ENCODE peak calls at places on chromosome 4, in six cellular contexts. L is brain microvascular endothelial cell, Y is transverse colon, J is GM23338, S is tibial artery, Z is fibroblast of lung. G is an unnamed sample.

GRCh38 chr4:48343035-48343434 is 1.7 kb downstream of the SLAIN2 start:
- DNase-seq in L (no peak), Y (no peak), J (no peak), S (no peak), Z (peak; percentile 20), G (no peak)

GRCh38 chr4:27205994-27206393 is 345.4 kb downstream of the STIM2 start:
- DNase-seq in L (no peak), Y (no peak), J (no peak), S (no peak), Z (no peak), G (no peak)

GRCh38 chr4:152054731-152055130 is 293.9 kb upstream of the GATB start:
- DNase-seq in L (no peak), Y (no peak), J (no peak), S (no peak), Z (no peak), G (no peak)

GRCh38 chr4:3805731-3806130 is 39.5 kb downstream of the ADRA2C start:
- DNase-seq in L (no peak), Y (no peak), J (no peak), S (no peak), Z (no peak), G (no peak)

GRCh38 chr4:150297861-150298474 is 219.7 kb downstream of the DCLK2 start:
- DNase-seq in L (peak; percentile 73), Y (peak; percentile 21), J (peak; percentile 70), S (no peak), Z (peak; percentile 84), G (peak; percentile 45)

GRCh38 chr4:127782275-127783025 is at the start of gene HSPA4L:
- DNase-seq in L (peak; percentile 44), Y (peak; percentile 31), J (peak; percentile 70), S (peak; percentile 85), Z (peak; percentile 65), G (peak; percentile 33)

GRCh38 chr4:138051157-138051556 is 191.0 kb downstream of the SLC7A11 start:
- DNase-seq in L (peak; percentile 42), Y (no peak), J (no peak), S (no peak), Z (peak; percentile 21), G (no peak)

GRCh38 chr4:86033171-86033570 is 326.7 kb downstream of the MAPK10 start:
- DNase-seq in L (peak; percentile 50), Y (peak; percentile 9), J (no peak), S (peak; percentile 78), Z (peak; percentile 88), G (no peak)

GRCh38 chr4:108483650-108484049 is 136.7 kb upstream of the RPL34 start:
- DNase-seq in L (no peak), Y (no peak), J (no peak), S (no peak), Z (no peak), G (no peak)

GRCh38 chr4:111281219-111281618 is 658.3 kb upstream of the PITX2 start:
- DNase-seq in L (no peak), Y (no peak), J (no peak), S (no peak), Z (no peak), G (no peak)

GRCh38 chr4:139633661-139634060 is 32.0 kb upstream of the MGST2 start:
- DNase-seq in L (peak; percentile 27), Y (peak; percentile 17), J (peak; percentile 64), S (no peak), Z (peak; percentile 43), G (no peak)
- H3K4me3 ChIP-seq in L (peak overlapping the region; percentile 17), Y (no peak overlapping the region), J (peak overlapping the region; percentile 49), S (peak overlapping the region; percentile 20), Z (peak overlapping the region; percentile 3), G (no peak overlapping the region)

GRCh38 chr4:183471960-183472708 is 27.7 kb downstream of the CDKN2AIP start:
- DNase-seq in L (peak; percentile 79), Y (peak; percentile 88), J (peak; percentile 94), S (peak; percentile 86), Z (peak; percentile 72), G (peak; percentile 77)
- H3K4me3 ChIP-seq in L (no peak overlapping the region), Y (no peak overlapping the region), J (no peak overlapping the region), S (peak overlapping the region; percentile 22), Z (no peak overlapping the region), G (no peak overlapping the region)

GRCh38 chr4:41184009-41184408 is 30.3 kb downstream of the APBB2 start:
- DNase-seq in L (no peak), Y (no peak), J (no peak), S (no peak), Z (no peak), G (no peak)

GRCh38 chr4:41189669-41190068 is 24.7 kb downstream of the APBB2 start:
- DNase-seq in L (no peak), Y (no peak), J (no peak), S (no peak), Z (no peak), G (no peak)

GRCh38 chr4:41189076-41189475 is 25.3 kb downstream of the APBB2 start:
- DNase-seq in L (no peak), Y (no peak), J (no peak), S (no peak), Z (no peak), G (no peak)

GRCh38 chr4:41183021-41183553 is 31.3 kb downstream of the APBB2 start:
- DNase-seq in L (no peak), Y (no peak), J (no peak), S (no peak), Z (no peak), G (peak; percentile 15)

DNA sequence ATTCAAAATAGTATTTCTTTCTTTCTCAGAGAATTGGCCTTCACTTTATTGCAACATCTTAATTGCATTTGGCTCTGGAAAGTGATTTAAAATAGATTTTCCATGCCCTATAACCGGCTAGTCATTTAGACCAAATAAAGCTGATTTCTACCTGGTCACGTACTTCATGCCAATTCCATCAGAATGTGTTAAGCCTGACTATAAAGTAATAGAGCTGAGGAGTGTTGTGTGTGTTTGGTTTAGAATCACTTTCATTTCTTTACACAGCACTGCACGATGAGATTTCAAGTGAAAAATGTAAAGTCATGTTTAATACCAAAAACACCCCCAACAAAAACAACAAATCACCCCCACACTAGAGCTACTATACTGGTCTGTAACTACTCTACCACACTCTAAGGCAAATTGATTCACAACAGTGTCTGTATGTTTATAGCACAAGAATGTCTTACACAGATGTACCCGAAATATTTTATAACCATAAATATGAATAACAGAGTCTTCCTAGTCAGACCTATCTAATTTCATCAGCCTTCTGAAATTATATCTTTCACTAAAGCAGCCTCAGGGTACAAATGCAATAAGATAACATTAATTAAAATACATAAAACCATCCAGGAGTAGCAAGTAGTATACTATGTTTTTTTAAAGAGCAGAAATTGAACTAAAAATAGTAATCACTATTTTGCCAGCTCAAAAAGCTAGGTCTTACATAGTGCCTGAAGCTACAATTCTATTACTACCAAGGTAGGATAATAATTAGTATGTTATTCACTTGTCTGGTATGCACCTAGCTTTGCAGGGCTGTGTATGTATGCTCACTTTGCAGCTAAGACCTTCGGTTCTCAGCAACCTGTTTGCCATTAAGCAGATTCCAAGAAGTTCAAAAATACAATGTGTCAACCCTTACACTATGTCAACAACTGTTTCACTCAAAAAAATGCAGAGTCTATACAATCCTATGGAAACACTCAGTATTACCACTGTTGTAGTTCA is 28.4 kb downstream of the APBB2 start:
- DNase-seq in L (no peak), Y (no peak), J (no peak), S (no peak), Z (peak; percentile 34), G (no peak)
- H3K4me3 ChIP-seq in L (no peak overlapping the region), Y (no peak overlapping the region), J (no peak overlapping the region), S (no peak overlapping the region), Z (peak overlapping the region; percentile 38), G (no peak overlapping the region)

GRCh38 chr4:173448103-173448502 is 49.2 kb upstream of the SCRG1 start:
- DNase-seq in L (no peak), Y (peak; percentile 21), J (no peak), S (no peak), Z (peak; percentile 74), G (no peak)
- H3K4me3 ChIP-seq in L (no peak overlapping the region), Y (no peak overlapping the region), J (no peak overlapping the region), S (no peak overlapping the region), Z (no peak overlapping the region), G (no peak overlapping the region)

DNA sequence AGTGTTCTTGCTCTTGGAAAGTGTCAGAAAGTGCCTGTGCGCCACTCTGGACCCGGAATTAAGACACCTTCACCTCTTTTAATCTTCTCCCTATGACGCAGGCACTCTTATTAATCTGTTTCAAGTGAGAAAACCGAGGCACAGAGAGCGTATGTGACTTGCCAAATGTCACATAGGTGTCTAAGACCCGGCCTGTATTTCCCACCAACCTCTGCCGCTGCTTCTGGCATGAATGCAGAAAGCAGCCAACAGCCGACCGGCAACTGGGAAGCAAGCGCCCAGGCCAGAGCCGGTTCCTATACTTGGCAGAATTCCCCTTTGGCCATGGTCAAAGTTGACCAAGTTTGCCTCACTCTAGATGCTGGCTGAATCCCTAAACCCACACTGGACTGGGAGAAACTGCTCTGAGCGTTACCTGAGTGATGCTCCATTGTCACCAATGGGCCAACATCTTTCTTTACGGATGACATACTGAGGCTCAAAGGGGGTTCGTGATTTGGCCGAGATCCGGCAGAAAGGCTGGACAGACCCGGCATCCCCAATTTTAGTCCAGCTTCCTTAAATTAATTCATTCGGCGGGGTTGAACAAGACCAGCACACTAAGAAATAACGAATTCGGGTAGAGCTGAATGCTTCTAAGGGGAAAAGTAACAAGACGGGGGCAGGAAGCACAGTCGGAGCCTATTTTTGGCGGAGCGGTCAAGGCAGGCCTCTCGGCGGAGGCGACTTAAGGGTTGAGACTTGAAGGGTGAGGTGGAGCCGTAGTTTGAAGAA is 11.2 kb downstream of the MSX1 start:
- DNase-seq in L (no peak), Y (no peak), J (no peak), S (no peak), Z (no peak), G (no peak)
- H3K4me3 ChIP-seq in L (no peak overlapping the region), Y (no peak overlapping the region), J (peak overlapping the region; percentile 47), S (no peak overlapping the region), Z (no peak overlapping the region), G (no peak overlapping the region)

GRCh38 chr4:146522862-146523205 is 1.1 kb upstream of the SLC10A7 start:
- DNase-seq in L (no peak), Y (no peak), J (peak; percentile 32), S (no peak), Z (peak; percentile 12), G (peak; percentile 25)

GRCh38 chr4:146521543-146522097 is at the start of gene SLC10A7:
- DNase-seq in L (peak; percentile 72), Y (peak; percentile 82), J (peak; percentile 83), S (peak; percentile 82), Z (peak; percentile 68), G (peak; percentile 73)

GRCh38 chr4:146520894-146521542 is 722 bp downstream of the SLC10A7 start:
- DNase-seq in L (peak; percentile 57), Y (peak; percentile 57), J (peak; percentile 7), S (no peak), Z (peak; percentile 56), G (peak; percentile 78)

GRCh38 chr4:146524663-146525062 is 2.9 kb upstream of the SLC10A7 start:
- DNase-seq in L (no peak), Y (no peak), J (no peak), S (no peak), Z (no peak), G (no peak)

DNA sequence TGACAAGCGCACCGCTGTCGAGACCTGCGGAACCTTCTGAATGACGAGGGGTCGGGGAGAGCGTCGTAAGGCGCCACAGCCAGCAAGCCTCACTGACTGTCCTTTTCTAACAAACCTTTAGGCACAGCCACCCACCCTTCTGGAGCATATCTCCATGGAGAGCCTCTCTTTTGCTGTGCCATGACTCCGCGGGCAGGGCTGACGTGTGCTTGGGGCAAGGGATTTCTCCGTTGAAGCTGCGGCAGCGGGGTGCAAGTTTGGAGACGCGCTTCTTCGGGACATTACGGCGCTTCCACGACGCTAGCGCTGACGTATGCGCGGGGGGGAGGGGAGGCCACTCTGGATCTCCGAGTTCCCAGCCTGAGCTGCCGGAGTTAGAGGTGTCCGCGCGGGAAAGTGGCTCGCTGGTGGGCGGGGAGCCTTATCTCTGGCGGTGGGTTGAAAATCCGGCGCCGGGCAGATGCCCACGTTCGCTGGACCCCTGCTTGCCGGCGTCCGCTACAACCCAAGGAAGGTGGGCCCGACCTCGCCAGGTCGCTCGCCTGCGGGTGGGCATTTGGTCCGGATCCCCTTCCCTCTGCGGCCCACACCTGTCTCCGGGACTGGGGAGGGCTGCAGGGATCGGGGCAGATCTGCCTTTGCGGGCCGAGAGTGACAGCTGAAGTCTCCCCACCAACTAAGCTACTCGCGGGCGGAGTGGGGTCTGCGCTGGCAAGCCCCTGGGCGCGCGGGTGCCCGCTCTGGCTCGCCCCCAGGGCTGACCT is 540 bp upstream of the SLC10A7 start:
- DNase-seq in L (peak; percentile 83), Y (peak; percentile 95), J (peak; percentile 83), S (peak; percentile 94), Z (peak; percentile 83), G (peak; percentile 90)
- H3K4me3 ChIP-seq in L (peak overlapping the region; percentile 92), Y (peak overlapping the region; percentile 94), J (peak overlapping the region; percentile 98), S (peak overlapping the region; percentile 95), Z (peak overlapping the region; percentile 99), G (peak overlapping the region; percentile 95)